ENCODE peak calls at places on chromosomes 2 and 18, in seven cellular contexts. U, C, Q, R, W, T and S are unnamed samples.

GRCh38 chr2:10412380-10412779 is 35.7 kb downstream of the ODC1 start:
- DNase-seq in U (peak), C (peak), Q (no peak), R (no peak), W (peak), T (peak), S (no peak)

GRCh38 chr2:127514485-127514884 is 11.8 kb downstream of the IWS1 start:
- DNase-seq in U (no peak), C (no peak), Q (no peak), R (no peak), W (no peak), T (no peak), S (no peak)

GRCh38 chr2:241961454-241961853 is 91.9 kb downstream of the RTP5 start:
- DNase-seq in U (no peak), C (no peak), Q (no peak), R (no peak), W (no peak), T (no peak), S (no peak)

GRCh38 chr2:108570416-108570815 is 36.1 kb downstream of the LIMS1 start:
- DNase-seq in U (peak), C (no peak), Q (peak), R (no peak), W (no peak), T (no peak), S (no peak)

GRCh38 chr2:26847663-26848335 is at the start of gene DPYSL5:
- DNase-seq in U (no peak), C (no peak), Q (no peak), R (no peak), W (no peak), T (no peak), S (no peak)

GRCh38 chr2:124081154-124081771 is 56.2 kb downstream of the CNTNAP5 start:
- DNase-seq in U (no peak), C (no peak), Q (no peak), R (no peak), W (no peak), T (no peak), S (no peak)

GRCh38 chr2:15666776-15667578 is 75.3 kb downstream of the DDX1 start:
- DNase-seq in U (no peak), C (no peak), Q (no peak), R (no peak), W (no peak), T (no peak), S (no peak)

GRCh38 chr2:44805836-44806235 is 135.7 kb upstream of the SIX3 start:
- DNase-seq in U (no peak), C (no peak), Q (no peak), R (no peak), W (no peak), T (no peak), S (no peak)

GRCh38 chr2:147204102-147204501 is 640.7 kb upstream of the ACVR2A start:
- DNase-seq in U (peak), C (no peak), Q (no peak), R (no peak), W (no peak), T (no peak), S (no peak)

GRCh38 chr2:181607629-181608627 is 49.0 kb downstream of the CERKL start:
- DNase-seq in U (no peak), C (no peak), Q (no peak), R (no peak), W (no peak), T (no peak), S (no peak)

GRCh38 chr18:46338761-46339160 is 234.6 kb downstream of the HAUS1 start:
- DNase-seq in U (no peak), C (no peak), Q (no peak), R (no peak), W (no peak), T (no peak), S (no peak)